ENCODE peak calls at places on chromosomes 12 and 14, in seven cellular contexts. S is EL, I is epithelial cell of esophagus, D is T follicular helper cell, J is neural crest cell, K is GM23338, F is renal cortical epithelial cell. H is an unnamed sample.

GRCh38 chr14:30790827-30791226 is 83.5 kb upstream of the COCH start:
- DNase-seq in F (no peak), I (no peak), S (no peak), J (no peak), D (no peak), K (no peak), H (no peak)

GRCh38 chr14:38255673-38256357 is at the start of gene CLEC14A:
- DNase-seq in S (no peak), F (no peak), D (no peak), J (peak; percentile 23), K (peak; percentile 70), I (no peak), H (no peak)

GRCh38 chr12:133130808-133131128 is 341 bp downstream of the ZNF10 start:
- DNase-seq in D (no peak), I (no peak), J (no peak), S (no peak), F (no peak), K (no peak), H (no peak)

GRCh38 chr14:105311838-105312237 is 2.7 kb upstream of the PACS2 start:
- DNase-seq in D (no peak), I (no peak), F (no peak), S (no peak), K (no peak), J (no peak), H (no peak)

GRCh38 chr12:2752676-2753371 is 41.9 kb upstream of the FKBP4 start:
- DNase-seq in S (peak; percentile 61), J (peak; percentile 92), K (peak; percentile 93), F (peak; percentile 8), D (peak; percentile 68), I (peak; percentile 68), H (peak; percentile 42)

GRCh38 chr12:116933101-116933500 is 22.4 kb downstream of the FBXW8 start:
- DNase-seq in J (no peak), I (no peak), F (no peak), K (no peak), S (no peak), D (no peak), H (no peak)

GRCh38 chr12:23950011-23950774 is 723 bp upstream of the SOX5 start:
- DNase-seq in I (no peak), D (no peak), F (peak; percentile 29), S (no peak), J (peak; percentile 29), K (peak; percentile 42), H (peak; percentile 57)

GRCh38 chr12:117402363-117402762 is 40.9 kb upstream of the NOS1 start:
- DNase-seq in S (no peak), I (no peak), J (no peak), F (no peak), K (peak; percentile 70), D (no peak), H (peak; percentile 15)

GRCh38 chr14:102096569-102097188 is 9.8 kb upstream of the HSP90AA1 start:
- DNase-seq in D (peak; percentile 60), S (peak; percentile 80), I (peak; percentile 76), F (peak; percentile 60), J (peak; percentile 85), K (peak; percentile 93), H (peak; percentile 67)

GRCh38 chr14:68873379-68873778 is 80.5 kb upstream of the ZFP36L1 start:
- DNase-seq in S (peak; percentile 51), J (no peak), I (peak; percentile 56), D (no peak), K (no peak), F (no peak), H (no peak)

GRCh38 chr14:22887260-22887989 is 4.4 kb downstream of the REM2 start:
- DNase-seq in J (peak; percentile 44), I (peak; percentile 96), K (peak; percentile 95), D (peak; percentile 26), F (peak; percentile 96), S (peak; percentile 91), H (peak; percentile 93)

GRCh38 chr14:64804754-64805260 is 74.9 kb downstream of the SPTB start:
- DNase-seq in J (no peak), F (no peak), K (no peak), I (no peak), D (no peak), S (no peak), H (no peak)

GRCh38 chr12:93868771-93869170 is 191.6 kb downstream of the CRADD start:
- DNase-seq in F (no peak), D (no peak), K (no peak), S (no peak), J (no peak), I (no peak), H (no peak)

GRCh38 chr14:44866322-44866721 is 95.4 kb downstream of the KLHL28 start:
- DNase-seq in D (no peak), K (no peak), F (no peak), I (no peak), S (no peak), J (no peak), H (no peak)

GRCh38 chr14:92794547-92794941 is 439 bp downstream of the GOLGA5 start:
- DNase-seq in I (peak; percentile 24), J (no peak), S (peak; percentile 18), D (no peak), F (no peak), K (peak; percentile 16), H (peak; percentile 11)

GRCh38 chr12:4849024-4849594 is 60.6 kb upstream of the KCNA1 start:
- DNase-seq in F (peak; percentile 47), K (peak; percentile 35), S (peak; percentile 34), I (peak; percentile 42), J (peak; percentile 8), D (no peak), H (peak; percentile 51)

GRCh38 chr12:90065301-90065801 is 356.7 kb upstream of the ATP2B1 start:
- DNase-seq in I (peak; percentile 59), D (no peak), F (peak; percentile 62), K (peak; percentile 5), S (peak; percentile 4), J (no peak), H (peak; percentile 62)

GRCh38 chr14:71491925-71492324 is 440.3 kb upstream of the RGS6 start:
- DNase-seq in J (no peak), D (no peak), K (no peak), I (no peak), S (no peak), F (no peak), H (no peak)

GRCh38 chr12:127588224-127588623 is 678.7 kb upstream of the TMEM132C start:
- DNase-seq in F (no peak), D (no peak), K (peak; percentile 27), S (peak; percentile 67), J (no peak), I (no peak), H (no peak)

GRCh38 chr14:72638021-72638420 is 255.9 kb downstream of the DPF3 start:
- DNase-seq in I (peak; percentile 81), S (peak; percentile 97), F (peak; percentile 85), J (no peak), D (no peak), K (no peak), H (peak; percentile 13)

GRCh38 chr12:104354167-104354867 is 50.8 kb downstream of the EID3 start:
- DNase-seq in I (no peak), D (no peak), K (no peak), S (no peak), F (no peak), J (no peak), H (no peak)

GRCh38 chr12:131093971-131094830 is 140.5 kb downstream of the ADGRD1 start:
- DNase-seq in I (no peak), K (no peak), D (no peak), F (no peak), S (no peak), J (no peak), H (no peak)

GRCh38 chr12:16560273-16560672 is 45.7 kb downstream of the LMO3 start:
- DNase-seq in F (no peak), J (no peak), I (no peak), S (no peak), K (peak; percentile 51), D (no peak), H (no peak)